ENCODE peak calls at places on chromosomes 1 and 21, in five cellular contexts. B is K562, W is neuronal stem cell, S is MM.1S, U is PC-9. M is an unnamed sample.

GRCh38 chr1:93177991-93178390 is 2.2 kb downstream of the TMED5 start:
- DNase-seq in B (peak), W (no peak), S (no peak), U (no peak), M (peak)

GRCh38 chr1:167548059-167548932 is 5.3 kb downstream of the CREG1 start:
- DNase-seq in B (peak), W (no peak), S (no peak), U (no peak), M (no peak)

GRCh38 chr1:206453111-206453510 is 17.2 kb upstream of the IKBKE start:
- DNase-seq in B (no peak), W (no peak), S (no peak), U (no peak), M (no peak)

GRCh38 chr1:6029351-6029750 is 16.3 kb upstream of the KCNAB2 start:
- DNase-seq in B (no peak), W (no peak), S (no peak), U (no peak), M (no peak)

GRCh38 chr1:162206749-162207635 is 137.5 kb downstream of the NOS1AP start:
- DNase-seq in B (no peak), W (no peak), S (no peak), U (no peak), M (peak)

GRCh38 chr1:21324368-21325137 is 34.3 kb upstream of the ECE1 start:
- DNase-seq in B (peak), W (no peak), S (no peak), U (peak), M (peak)

GRCh38 chr21:33070921-33071877 is 1.3 kb downstream of the OLIG1 start:
- DNase-seq in B (no peak), W (no peak), S (peak), U (no peak), M (no peak)

GRCh38 chr1:202311880-202312635 is 29.7 kb downstream of the UBE2T start:
- DNase-seq in B (no peak), W (no peak), S (no peak), U (no peak), M (no peak)

GRCh38 chr1:167416506-167416905 is 101.8 kb downstream of the CD247 start:
- DNase-seq in B (no peak), W (peak), S (no peak), U (no peak), M (no peak)

GRCh38 chr1:182699673-182700350 is 15.4 kb upstream of the RGS8 start:
- DNase-seq in B (no peak), W (peak), S (no peak), U (no peak), M (peak)

GRCh38 chr1:207892764-207893163 is 18.2 kb downstream of the CD34 start:
- DNase-seq in B (no peak), W (no peak), S (no peak), U (no peak), M (no peak)

GRCh38 chr1:198669023-198669698 is 30.3 kb downstream of the PTPRC start:
- DNase-seq in B (peak), W (no peak), S (peak), U (peak), M (peak)

GRCh38 chr1:36322786-36323635 is 434 bp downstream of the EVA1B start:
- DNase-seq in B (peak), W (peak), S (no peak), U (no peak), M (peak)
- H2AFZ ChIP-seq in B (peak), W (peak), S (peak), U (no peak), M (peak)

DNA sequence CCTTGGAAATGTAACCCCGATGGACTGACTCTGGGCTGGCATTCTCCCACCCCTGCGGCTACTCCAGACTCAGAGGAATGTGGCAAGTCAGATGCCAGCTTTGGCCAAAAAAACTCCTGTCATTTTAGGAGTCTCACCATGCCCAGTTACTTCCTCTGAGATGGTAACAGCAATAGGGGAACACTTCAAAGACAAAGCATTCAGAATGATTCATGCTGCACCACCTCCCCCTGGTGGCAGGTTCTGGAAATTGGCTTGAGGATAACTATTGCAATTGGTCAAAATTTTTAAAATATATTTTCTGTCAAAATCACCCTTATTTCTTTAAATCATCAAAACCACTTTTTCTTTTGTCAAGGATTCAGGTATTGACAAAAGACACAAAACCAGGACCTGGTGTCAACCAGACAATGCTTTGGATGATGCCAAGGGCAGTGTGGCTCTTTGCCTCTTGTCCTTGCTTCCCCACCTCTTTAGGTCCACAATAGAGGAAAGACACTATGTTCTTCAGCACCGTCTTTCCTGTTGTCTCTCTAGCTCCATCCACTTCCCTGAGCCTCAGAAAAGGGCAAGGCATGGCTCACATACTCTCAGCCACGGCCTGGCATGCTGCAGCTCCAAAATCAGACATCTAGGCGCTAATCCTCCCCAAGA is 9.9 kb upstream of the CDCA8 start:
- DNase-seq in B (peak), W (peak), S (peak), U (peak), M (peak)
- H2AFZ ChIP-seq in B (no peak), W (no peak), S (no peak), U (no peak), M (no peak)

DNA sequence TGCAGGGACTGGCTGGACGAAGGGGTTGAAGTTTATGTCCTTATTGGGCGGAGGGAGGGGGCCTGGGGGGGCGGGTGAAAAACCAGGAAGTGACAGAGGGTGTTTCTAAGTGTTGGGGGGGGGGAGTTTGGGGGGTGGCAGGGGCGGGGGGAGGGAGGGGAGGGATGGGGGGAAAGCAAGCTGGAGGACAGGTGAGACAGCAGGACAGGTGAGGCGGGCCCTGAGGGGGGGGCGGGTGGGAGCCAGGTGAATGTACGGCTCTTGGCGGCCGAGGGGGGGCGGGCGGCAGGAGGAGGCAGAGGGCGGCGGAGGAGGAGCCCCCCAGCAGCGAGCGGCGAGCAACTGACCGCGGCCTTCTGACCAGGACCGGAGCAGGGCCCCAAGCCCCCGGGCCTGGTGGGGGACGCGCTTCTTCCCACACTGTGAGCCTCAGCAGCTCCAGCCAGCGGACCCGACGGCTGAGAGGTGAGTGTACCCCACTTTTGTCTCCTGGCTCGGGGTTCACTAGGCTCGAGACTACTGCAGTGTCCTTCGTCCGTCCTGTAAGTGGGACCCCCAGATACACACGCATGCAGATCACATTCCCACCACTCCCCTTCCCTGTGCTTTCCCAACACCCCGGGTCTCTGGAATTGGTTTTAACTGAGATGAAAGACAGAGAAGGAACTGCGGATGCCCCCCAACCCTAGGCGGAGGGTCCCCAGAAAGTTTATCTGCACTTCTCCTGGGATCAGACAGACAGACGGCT is at the start of gene ZBTB7B:
- DNase-seq in B (peak), W (no peak), S (peak), U (peak), M (peak)
- H2AFZ ChIP-seq in B (peak), W (peak), S (peak), U (peak), M (peak)

DNA sequence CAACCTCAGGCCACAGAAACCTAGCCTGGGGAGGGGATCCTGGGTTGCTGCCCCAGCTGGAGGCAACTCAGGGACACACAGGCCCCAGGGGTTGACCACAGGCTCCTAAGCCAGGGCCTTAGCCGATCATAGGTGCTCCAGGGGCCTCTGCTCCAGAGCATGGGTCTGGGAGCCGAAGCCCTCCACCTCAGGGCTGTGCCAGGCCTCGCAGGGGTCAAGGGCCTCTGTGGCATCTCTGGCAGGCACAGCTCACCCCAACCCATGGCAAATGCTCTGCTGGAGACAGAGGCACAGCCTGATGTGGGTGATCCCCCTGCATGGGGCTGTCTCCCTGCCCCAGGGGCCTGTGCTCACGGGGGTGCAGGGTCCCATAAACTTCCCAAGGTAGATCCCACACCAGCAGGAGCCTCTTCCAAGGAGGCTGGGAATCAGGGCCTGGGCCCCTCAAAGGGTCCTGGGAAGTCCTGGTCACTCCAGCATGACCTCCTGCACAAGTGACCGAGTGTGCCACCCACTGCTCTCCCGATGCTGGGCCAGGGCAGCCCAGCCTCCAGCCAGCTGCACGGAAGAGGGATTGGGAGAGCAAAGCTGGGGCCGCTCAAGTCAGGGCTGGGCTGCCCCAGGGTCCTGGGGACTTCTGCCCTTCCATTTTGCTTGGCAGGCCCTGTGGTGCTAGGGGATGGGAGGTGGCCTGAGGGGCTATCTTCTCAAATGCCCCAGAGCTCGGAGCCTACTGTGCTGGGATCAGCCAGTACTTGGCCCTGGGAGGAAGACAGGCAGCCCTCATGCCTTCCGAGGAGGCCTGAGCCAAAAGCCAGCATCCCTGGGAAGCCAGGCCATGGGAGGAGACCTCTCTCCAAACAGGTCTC is 22.2 kb upstream of the PRSS38 start:
- DNase-seq in B (no peak), W (no peak), S (no peak), U (no peak), M (no peak)
- H2AFZ ChIP-seq in B (peak), W (peak), S (no peak), U (no peak), M (no peak)

GRCh38 chr1:183871142-183871541 is 66.2 kb downstream of the RGL1 start:
- DNase-seq in B (no peak), W (no peak), S (no peak), U (no peak), M (peak)
- H2AFZ ChIP-seq in B (no peak), W (no peak), S (no peak), U (no peak), M (no peak)

GRCh38 chr21:36310016-36310415 is 10.0 kb upstream of the MORC3 start:
- DNase-seq in B (no peak), W (no peak), S (peak), U (no peak), M (no peak)
- H2AFZ ChIP-seq in B (no peak), W (no peak), S (no peak), U (no peak), M (no peak)

M was measured in hepatocyte.